ENCODE peak calls at places on chromosomes 6 and 20, in five cellular contexts. P is mammary epithelial cell, W is stomach, H is psoas muscle, R is ovary. O is an unnamed sample.

GRCh38 chr20:17536944-17537444 is 5.8 kb upstream of the BFSP1 start:
- DNase-seq in P (peak), W (peak), H (peak), R (peak), O (peak)

GRCh38 chr20:46558511-46558959 is 8.1 kb upstream of the OCSTAMP start:
- DNase-seq in P (peak), W (peak), H (peak), R (peak), O (peak)

GRCh38 chr6:123306334-123306733 is 310.3 kb downstream of the CLVS2 start:
- DNase-seq in P (no peak), W (no peak), H (no peak), R (no peak), O (no peak)

GRCh38 chr20:64062596-64063388 is at the start of gene TCEA2:
- DNase-seq in P (peak), W (peak), H (peak), R (peak), O (peak)

GRCh38 chr6:2992330-2992979 is 7.2 kb upstream of the NQO2 start:
- DNase-seq in P (no peak), W (no peak), H (no peak), R (no peak), O (no peak)

GRCh38 chr6:156279306-156279969 is 497.7 kb upstream of the ARID1B start:
- DNase-seq in P (no peak), W (no peak), H (no peak), R (no peak), O (no peak)

GRCh38 chr20:53829706-53830521 is 236.3 kb upstream of the ZNF217 start:
- DNase-seq in P (no peak), W (no peak), H (no peak), R (no peak), O (peak)

GRCh38 chr6:144953552-144954240 is 668.6 kb downstream of the UTRN start:
- DNase-seq in P (peak), W (no peak), H (no peak), R (no peak), O (peak)

GRCh38 chr6:75735491-75736186 is 13.4 kb upstream of the MYO6 start:
- DNase-seq in P (no peak), W (no peak), H (no peak), R (no peak), O (peak)

GRCh38 chr6:27293436-27294152 is 18.5 kb downstream of the POM121L2 start:
- DNase-seq in P (peak), W (no peak), H (no peak), R (no peak), O (no peak)

GRCh38 chr6:150720774-150721233 is 121.1 kb downstream of the PLEKHG1 start:
- DNase-seq in P (peak), W (no peak), H (no peak), R (no peak), O (peak)

GRCh38 chr6:126054802-126055201 is 68.5 kb downstream of the TRMT11 start:
- DNase-seq in P (no peak), W (no peak), H (no peak), R (no peak), O (no peak)

GRCh38 chr20:58875541-58876134 is 23.1 kb downstream of the GNAS start:
- DNase-seq in P (no peak), W (no peak), H (no peak), R (no peak), O (peak)

GRCh38 chr20:19451591-19452295 is 239.3 kb downstream of the SLC24A3 start:
- DNase-seq in P (no peak), W (no peak), H (no peak), R (no peak), O (no peak)

GRCh38 chr20:51127713-51128112 is 104.8 kb upstream of the KCNG1 start:
- DNase-seq in P (no peak), W (no peak), H (no peak), R (no peak), O (no peak)

GRCh38 chr6:11447265-11447664 is 90.3 kb upstream of the TMEM170B start:
- DNase-seq in P (no peak), W (no peak), H (no peak), R (no peak), O (no peak)

GRCh38 chr20:46215913-46216707 is 92.2 kb downstream of the CDH22 start:
- DNase-seq in P (no peak), W (no peak), H (peak), R (no peak), O (peak)

GRCh38 chr6:91486200-91486599 is 899.3 kb upstream of the MAP3K7 start:
- DNase-seq in P (no peak), W (no peak), H (no peak), R (no peak), O (no peak)

GRCh38 chr6:91480397-91480796 is 893.5 kb upstream of the MAP3K7 start:
- DNase-seq in P (no peak), W (no peak), H (no peak), R (no peak), O (no peak)

GRCh38 chr6:91483415-91483814 is 896.5 kb upstream of the MAP3K7 start:
- DNase-seq in P (no peak), W (no peak), H (no peak), R (no peak), O (no peak)

GRCh38 chr6:91485047-91485446 is 898.2 kb upstream of the MAP3K7 start:
- DNase-seq in P (no peak), W (no peak), H (no peak), R (no peak), O (no peak)

GRCh38 chr6:91482498-91482897 is 895.6 kb upstream of the MAP3K7 start:
- DNase-seq in P (no peak), W (no peak), H (no peak), R (no peak), O (no peak)
- H3K27ac ChIP-seq in P (no peak), W (no peak), H (no peak), R (no peak), O (no peak)

DNA sequence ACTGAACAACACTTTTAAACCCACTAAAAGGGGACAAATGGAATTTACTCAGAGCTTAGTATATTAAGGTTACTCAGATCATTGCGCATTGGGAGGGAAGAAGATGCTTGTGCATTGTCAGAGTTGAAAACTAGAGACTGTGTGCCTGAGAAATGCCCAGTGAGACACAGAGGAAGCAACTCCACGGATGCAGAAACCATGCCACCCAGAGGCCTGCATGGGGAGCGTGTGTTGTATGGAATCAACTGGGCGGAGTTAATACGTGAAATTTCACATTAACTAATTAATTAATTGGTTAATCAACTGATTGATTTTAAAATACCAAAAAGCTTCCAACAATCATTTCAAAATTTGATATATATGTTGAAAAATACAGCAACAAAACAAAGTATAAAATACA is 391.6 kb downstream of the PLCB1 start:
- DNase-seq in P (no peak), W (no peak), H (no peak), R (no peak), O (no peak)
- TF ChIP-seq CTCF in P (peak), W (no peak), H (peak), R (no peak), O (no peak)

DNA sequence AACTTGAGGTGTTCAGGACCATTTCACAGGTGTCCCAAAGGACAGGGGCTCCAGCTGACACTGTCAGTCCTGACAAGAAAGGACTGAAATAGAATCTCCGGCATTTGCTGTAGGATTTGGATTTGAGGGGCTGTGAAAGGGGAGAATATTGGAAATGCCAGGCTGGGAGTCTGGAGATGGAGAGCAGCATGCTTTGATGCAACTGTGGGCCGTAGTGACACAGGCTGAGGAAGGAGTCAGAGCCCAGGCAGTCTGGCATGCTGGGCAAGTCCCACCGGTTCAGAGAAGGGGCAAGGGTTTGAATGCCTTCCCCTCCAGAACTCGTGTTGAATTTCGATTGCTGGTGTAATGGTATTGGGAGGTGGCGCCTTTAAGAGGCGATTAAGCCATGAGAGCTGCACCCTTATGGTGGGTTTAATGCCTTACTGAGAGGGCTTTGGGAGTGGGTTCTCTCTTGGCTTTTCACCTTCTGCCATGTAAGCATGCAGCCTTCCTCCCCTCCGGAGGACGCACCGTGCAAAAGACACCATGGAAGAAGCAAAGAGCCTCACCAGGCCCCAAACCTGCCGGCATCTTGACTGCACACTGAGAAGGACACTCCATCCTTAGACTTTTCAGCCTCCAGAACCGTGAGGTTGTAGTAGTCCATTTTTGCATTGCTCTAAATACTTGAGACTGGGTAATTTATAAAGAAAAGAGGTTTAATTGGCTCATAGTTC is 9.4 kb upstream of the PYGB start:
- DNase-seq in P (peak), W (no peak), H (no peak), R (no peak), O (peak)
- H3K27ac ChIP-seq in P (peak), W (peak), H (peak), R (no peak), O (peak)

DNA sequence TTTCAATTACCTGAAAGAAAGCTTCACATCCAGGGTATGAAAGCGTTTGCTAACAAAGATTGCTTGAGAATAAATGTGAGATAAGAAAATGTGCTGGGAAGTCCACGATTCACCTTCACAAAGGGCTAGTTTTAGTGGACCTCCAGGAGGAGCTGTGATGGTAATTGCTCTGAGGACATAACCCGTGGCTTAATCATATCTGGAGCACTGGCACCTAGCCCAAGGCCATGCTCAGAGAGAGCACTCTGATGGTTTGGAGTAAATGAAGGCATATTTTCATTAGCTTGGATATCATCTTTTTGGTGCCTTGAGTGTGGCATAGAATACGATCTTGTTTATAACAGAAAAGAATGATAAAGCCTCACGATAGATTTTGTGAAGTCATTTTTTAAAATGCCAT is 46.9 kb upstream of the BACH2 start:
- DNase-seq in P (no peak), W (no peak), H (peak), R (peak), O (peak)
- TF ChIP-seq CTCF in P (peak), W (no peak), H (no peak), R (no peak), O (no peak)

GRCh38 chr6:130965657-130966056 is 97.4 kb downstream of the EPB41L2 start:
- DNase-seq in P (no peak), W (no peak), H (no peak), R (no peak), O (no peak)
- H3K27ac ChIP-seq in P (no peak), W (no peak), H (no peak), R (no peak), O (no peak)

GRCh38 chr6:41074692-41075436 is 2.1 kb downstream of the NFYA start:
- DNase-seq in P (no peak), W (no peak), H (no peak), R (no peak), O (no peak)

GRCh38 chr6:41083072-41083471 is 10.3 kb downstream of the NFYA start:
- DNase-seq in P (no peak), W (no peak), H (no peak), R (no peak), O (no peak)

GRCh38 chr6:41080623-41081022 is 7.8 kb downstream of the NFYA start:
- DNase-seq in P (no peak), W (no peak), H (no peak), R (no peak), O (no peak)

GRCh38 chr6:41077536-41077935 is 4.8 kb downstream of the NFYA start:
- DNase-seq in P (no peak), W (no peak), H (no peak), R (no peak), O (no peak)

GRCh38 chr6:41079080-41079479 is 6.3 kb downstream of the NFYA start:
- DNase-seq in P (no peak), W (no peak), H (no peak), R (no peak), O (no peak)
- TF ChIP-seq CTCF in P (no peak), W (no peak), H (no peak), R (no peak), O (no peak)

O was measured in RWPE1.